ENCODE peak calls at places on chromosomes 1 and 21, in seven cellular contexts. C is CD4-positive, CD25-positive, alpha-beta regulatory T cell; L is cardiac muscle cell; P is MM.1S; O is CD4-positive, alpha-beta memory T cell; D is uterus; M is tibial nerve. G is an unnamed sample.

GRCh38 chr21:26849428-26850115 is 4.4 kb upstream of the ADAMTS1 start:
- DNase-seq in O (peak; percentile 22), C (no peak), P (peak; percentile 62), M (no peak), L (peak; percentile 82), D (no peak), G (peak; percentile 49)

GRCh38 chr1:41608242-41608641 is 123.8 kb upstream of the EDN2 start:
- DNase-seq in M (no peak), L (peak; percentile 67), D (no peak), O (no peak), C (no peak), P (no peak), G (no peak)

GRCh38 chr1:183164350-183164749 is 21.7 kb upstream of the LAMC2 start:
- DNase-seq in D (no peak), M (no peak), L (peak; percentile 61), O (no peak), P (no peak), C (no peak), G (no peak)

GRCh38 chr21:32070693-32071330 is 198.0 kb downstream of the HUNK start:
- DNase-seq in L (no peak), O (no peak), C (no peak), M (no peak), P (no peak), D (no peak), G (no peak)

GRCh38 chr1:47460040-47460439 is 22.2 kb downstream of the FOXD2 start:
- DNase-seq in P (no peak), C (no peak), D (no peak), O (no peak), M (no peak), L (no peak), G (no peak)

GRCh38 chr1:240399381-240399780 is 212.6 kb downstream of the GREM2 start:
- DNase-seq in L (peak; percentile 91), O (no peak), C (no peak), P (no peak), D (peak; percentile 54), M (no peak), G (no peak)

GRCh38 chr1:147892731-147893214 is 9.8 kb upstream of the GJA8 start:
- DNase-seq in M (no peak), P (peak; percentile 64), C (peak; percentile 13), D (peak; percentile 35), O (peak; percentile 35), L (peak; percentile 76), G (peak; percentile 38)

GRCh38 chr1:235442788-235443429 is 61.3 kb downstream of the B3GALNT2 start:
- DNase-seq in P (no peak), C (no peak), M (no peak), D (no peak), L (peak; percentile 70), O (no peak), G (no peak)

GRCh38 chr1:180615493-180616290 is 16.1 kb upstream of the XPR1 start:
- DNase-seq in D (no peak), M (no peak), O (no peak), C (no peak), P (no peak), L (no peak), G (no peak)

GRCh38 chr1:156848461-156849150 is 10.3 kb downstream of the INSRR start:
- DNase-seq in L (peak; percentile 21), O (peak; percentile 56), P (peak; percentile 48), D (no peak), M (no peak), C (peak; percentile 56), G (no peak)

GRCh38 chr1:83822206-83822605 is 176.7 kb downstream of the TTLL7 start:
- DNase-seq in O (no peak), D (no peak), P (no peak), C (no peak), M (no peak), L (no peak), G (no peak)

GRCh38 chr1:68528243-68528642 is 31.4 kb upstream of the DEPDC1 start:
- DNase-seq in C (no peak), D (no peak), M (no peak), O (no peak), L (no peak), P (no peak), G (no peak)

GRCh38 chr1:155079487-155080249 is 1.0 kb downstream of the EFNA3 start:
- DNase-seq in L (no peak), D (no peak), P (no peak), C (no peak), O (no peak), M (no peak), G (peak; percentile 70)

GRCh38 chr1:234484218-234484617 is 5.2 kb upstream of the TARBP1 start:
- DNase-seq in L (no peak), D (no peak), O (no peak), P (no peak), C (no peak), M (no peak), G (no peak)

GRCh38 chr1:38872401-38873026 is 634 bp downstream of the MYCBP start:
- DNase-seq in M (no peak), L (peak; percentile 38), P (peak; percentile 66), O (peak; percentile 18), C (peak; percentile 18), D (no peak), G (peak; percentile 23)

GRCh38 chr1:39337067-39337466 is 132.6 kb downstream of the MACF1 start:
- DNase-seq in O (no peak), L (no peak), M (no peak), P (no peak), D (no peak), C (no peak), G (no peak)

GRCh38 chr1:100360790-100361232 is 8.5 kb downstream of the CDC14A start:
- DNase-seq in M (peak; percentile 61), O (no peak), L (peak; percentile 66), D (peak; percentile 70), C (no peak), P (no peak), G (no peak)

GRCh38 chr21:44892536-44893277 is 19.2 kb upstream of the PTTG1IP start:
- DNase-seq in D (no peak), L (peak; percentile 65), O (peak; percentile 76), M (peak; percentile 49), P (peak; percentile 56), C (peak; percentile 60), G (no peak)

GRCh38 chr1:30600706-30601105 is 122.7 kb downstream of the MATN1 start:
- DNase-seq in O (no peak), M (no peak), P (no peak), D (no peak), L (no peak), C (no peak), G (no peak)

GRCh38 chr21:27722095-27722494 is 755.2 kb upstream of the ADAMTS5 start:
- DNase-seq in O (no peak), L (no peak), P (no peak), M (no peak), C (no peak), D (no peak), G (no peak)

GRCh38 chr1:156926175-156926574 is 5.7 kb downstream of the LRRC71 start:
- DNase-seq in D (no peak), M (no peak), C (no peak), O (no peak), P (no peak), L (peak; percentile 55), G (no peak)

GRCh38 chr1:231828182-231828920 is 201.8 kb downstream of the DISC1 start:
- DNase-seq in P (no peak), C (no peak), D (no peak), M (no peak), O (no peak), L (peak; percentile 98), G (no peak)

GRCh38 chr1:50265790-50266314 is 157.1 kb downstream of the ELAVL4 start:
- DNase-seq in L (peak; percentile 55), C (no peak), P (no peak), O (no peak), M (no peak), D (peak; percentile 61), G (no peak)

GRCh38 chr1:41994195-41994894 is 75.6 kb upstream of the HIVEP3 start:
- DNase-seq in M (no peak), L (no peak), P (no peak), C (no peak), O (no peak), D (no peak), G (no peak)

GRCh38 chr1:15515026-15515663 is 8.9 kb downstream of the CASP9 start:
- DNase-seq in O (no peak), M (no peak), P (no peak), D (no peak), C (no peak), L (peak; percentile 10), G (no peak)
- H3K9me3 ChIP-seq in O (no peaks in the 10 kb centered on the region), M (no peaks in the 10 kb centered on the region), P (no peaks in the 10 kb centered on the region), D (no peaks in the 10 kb centered on the region), C (no peaks in the 10 kb centered on the region), L (no peaks in the 10 kb centered on the region), G (no peaks in the 10 kb centered on the region)

DNA sequence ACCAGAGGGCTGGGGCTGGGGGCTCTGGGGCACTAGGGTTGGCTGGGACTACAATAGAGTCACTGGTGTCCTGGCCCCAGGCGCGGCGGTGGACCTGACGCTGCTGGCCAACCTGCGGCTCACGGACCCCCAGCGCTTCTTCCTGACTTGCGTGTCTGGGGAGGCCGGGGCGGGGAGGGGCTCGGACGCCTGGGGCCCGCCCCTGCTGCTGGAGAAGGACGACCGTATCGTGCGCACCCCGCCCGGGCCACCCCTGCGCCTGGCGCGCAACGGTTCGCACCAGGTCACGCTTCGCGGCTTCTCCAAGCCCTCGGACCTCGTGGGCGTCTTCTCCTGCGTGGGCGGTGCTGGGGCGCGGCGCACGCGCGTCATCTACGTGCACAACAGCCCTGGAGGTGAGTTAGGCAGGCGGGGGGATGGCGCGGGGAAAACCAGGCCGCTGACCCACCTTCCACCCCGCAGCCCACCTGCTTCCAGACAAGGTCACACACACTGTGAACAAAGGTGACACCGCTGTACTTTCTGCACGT is 4.1 kb downstream of the TIE1 start:
- DNase-seq in O (no peak), C (no peak), P (no peak), M (no peak), D (no peak), L (no peak), G (no peak)
- H3K4me3 ChIP-seq in O (no peak overlapping the region), C (no peak overlapping the region), P (no peak overlapping the region), M (no peak overlapping the region), D (no peak overlapping the region), L (no peak overlapping the region), G (no peak overlapping the region)

GRCh38 chr1:159830737-159831136 is 4.1 kb downstream of the SLAMF8 start:
- DNase-seq in M (no peak), P (no peak), D (no peak), L (no peak), C (no peak), O (no peak), G (no peak)
- H3K4me1 ChIP-seq in M (no peaks in the 10 kb centered on the region), P (peaks cover 15% of the 10 kb centered on the region), D (no peaks in the 10 kb centered on the region), L (no peaks in the 10 kb centered on the region), C (peaks cover 19% of the 10 kb centered on the region), O (peaks cover 31% of the 10 kb centered on the region), G (no peaks in the 10 kb centered on the region)

GRCh38 chr1:35788139-35788538 is 18.4 kb upstream of the CLSPN start:
- DNase-seq in P (no peak), C (no peak), M (no peak), L (no peak), D (no peak), O (no peak), G (no peak)

DNA sequence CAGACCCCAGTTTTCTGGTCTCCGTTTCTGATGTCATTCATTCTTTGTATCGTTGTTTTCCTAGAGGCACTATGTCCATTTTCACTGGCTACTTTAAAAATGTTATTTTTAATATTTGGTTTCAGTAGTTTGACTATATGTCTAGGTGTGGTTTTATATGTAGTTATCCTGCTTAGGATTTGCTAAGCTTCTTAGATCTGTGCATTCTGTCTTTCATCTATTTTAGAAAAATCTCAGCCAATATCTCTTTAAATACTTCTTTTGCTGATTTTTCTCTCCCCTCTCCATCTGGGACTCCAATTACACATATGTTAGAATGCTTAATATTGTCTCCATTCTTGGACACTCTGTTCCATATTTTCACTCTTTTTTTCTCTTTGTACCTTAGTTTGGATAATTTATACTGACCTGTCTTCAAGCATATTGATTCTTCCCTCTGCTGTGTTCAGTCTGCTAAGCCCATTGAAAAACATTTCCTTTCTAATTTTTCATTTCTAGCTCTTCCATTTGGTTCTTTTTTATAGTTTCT is 13.3 kb upstream of the CLSPN start:
- DNase-seq in L (no peak), M (no peak), D (no peak), P (no peak), C (no peak), O (no peak), G (no peak)
- H3K9me3 ChIP-seq in L (no peaks in the 10 kb centered on the region), M (no peaks in the 10 kb centered on the region), D (no peaks in the 10 kb centered on the region), P (no peaks in the 10 kb centered on the region), C (no peaks in the 10 kb centered on the region), O (no peaks in the 10 kb centered on the region), G (no peaks in the 10 kb centered on the region)

G was measured in HAP-1.